ENCODE peak calls at places on chromosomes 16 and 17, in eight cellular contexts. Q is AG04450; D is activated CD8-positive, alpha-beta memory T cell treated with anti-CD3 and anti-CD28 coated beads, Interleukin-2, amount 50 U/mL, for 4 hours; J is stomach; S is heart right ventricle; C is stimulated activated naive CD8-positive, alpha-beta T cell treated with anti-CD3 and anti-CD28 coated beads, Interleukin-15, amount 100 ng/mL, for 72 hours; T is naive thymus-derived CD8-positive, alpha-beta T cell; H is NCI-H1694. A is an unnamed sample.

GRCh38 chr17:53570731-53571130 is 252.0 kb upstream of the KIF2B start:
- DNase-seq in T (no peak), J (no peak), Q (no peak), D (no peak), S (no peak), C (no peak), H (no peak), A (no peak)

GRCh38 chr16:28090646-28091377 is 27.3 kb upstream of the GSG1L start:
- DNase-seq in T (no peak), Q (no peak), C (no peak), S (no peak), H (no peak), D (no peak), J (no peak), A (no peak)

GRCh38 chr17:82940226-82941020 is 100.6 kb upstream of the ZNF750 start:
- DNase-seq in S (no peak), T (no peak), Q (no peak), J (no peak), C (no peak), H (no peak), D (peak; percentile 12), A (no peak)

GRCh38 chr16:49698931-49699715 is 156.8 kb downstream of the ZNF423 start:
- DNase-seq in C (no peak), J (no peak), T (no peak), Q (no peak), H (no peak), D (no peak), S (peak; percentile 72), A (no peak)

GRCh38 chr16:66121466-66121865 is 245.0 kb upstream of the CDH5 start:
- DNase-seq in J (no peak), H (no peak), T (no peak), S (no peak), Q (no peak), D (no peak), C (no peak), A (no peak)

GRCh38 chr16:54236761-54237160 is 49.8 kb downstream of the IRX3 start:
- DNase-seq in D (no peak), C (no peak), J (no peak), Q (no peak), H (no peak), S (no peak), T (no peak), A (no peak)

GRCh38 chr16:85800321-85800669 is 800 bp downstream of the COX4I1 start:
- DNase-seq in Q (no peak), T (no peak), S (no peak), D (peak; percentile 36), H (no peak), J (no peak), C (no peak), A (no peak)

GRCh38 chr17:48605409-48605864 is 651 bp upstream of the HOXB6 start:
- DNase-seq in S (no peak), C (no peak), H (no peak), T (no peak), Q (no peak), J (no peak), D (no peak), A (no peak)

GRCh38 chr17:45405250-45406086 is 27.2 kb downstream of the ARHGAP27 start:
- DNase-seq in C (no peak), Q (no peak), S (no peak), D (no peak), T (no peak), H (no peak), J (no peak), A (no peak)

GRCh38 chr17:17416007-17416399 is 60.8 kb upstream of the MED9 start:
- DNase-seq in H (peak; percentile 74), C (peak; percentile 53), Q (no peak), S (no peak), T (no peak), D (no peak), J (no peak), A (no peak)

GRCh38 chr17:30958187-30958586 is 12.7 kb upstream of the RNF135 start:
- DNase-seq in C (no peak), J (no peak), S (no peak), T (no peak), H (no peak), D (no peak), Q (no peak), A (no peak)

GRCh38 chr17:80780381-80781187 is 211.1 kb upstream of the CHMP6 start:
- DNase-seq in H (no peak), J (no peak), Q (no peak), D (no peak), T (no peak), S (no peak), C (peak; percentile 54), A (no peak)

GRCh38 chr16:69181-69580 is 3.2 kb downstream of the RHBDF1 start:
- DNase-seq in D (no peak), S (no peak), Q (no peak), C (no peak), H (no peak), J (no peak), T (no peak), A (no peak)

GRCh38 chr17:56939869-56940484 is 20.9 kb downstream of the COIL start:
- DNase-seq in Q (peak; percentile 20), J (no peak), S (no peak), D (no peak), T (no peak), C (no peak), H (peak; percentile 92), A (no peak)

GRCh38 chr17:1272701-1273100 is 2.5 kb downstream of the BHLHA9 start:
- DNase-seq in S (no peak), Q (no peak), H (no peak), T (no peak), J (no peak), C (no peak), D (no peak), A (no peak)

GRCh38 chr17:69477900-69478266 is 63.4 kb downstream of the MAP2K6 start:
- DNase-seq in D (no peak), Q (no peak), J (no peak), C (no peak), T (no peak), S (no peak), H (no peak), A (no peak)

GRCh38 chr16:84532299-84532724 is 27.9 kb upstream of the MEAK7 start:
- DNase-seq in J (no peak), H (no peak), T (no peak), D (no peak), S (peak; percentile 62), Q (peak; percentile 94), C (no peak), A (no peak)

GRCh38 chr16:31868701-31869167 is 4.9 kb upstream of the ZNF267 start:
- DNase-seq in D (peak; percentile 81), S (peak; percentile 82), J (peak; percentile 89), C (peak; percentile 81), Q (peak; percentile 26), H (peak; percentile 65), T (peak; percentile 61), A (peak; percentile 22)

GRCh38 chr16:89822188-89823086 is 5.8 kb upstream of the SPIRE2 start:
- DNase-seq in D (no peak), C (no peak), J (no peak), Q (no peak), S (no peak), T (no peak), H (no peak), A (no peak)

GRCh38 chr17:53627511-53627910 is 195.2 kb upstream of the KIF2B start:
- DNase-seq in S (no peak), Q (no peak), C (no peak), J (no peak), D (no peak), H (no peak), T (no peak), A (no peak)

GRCh38 chr16:28260193-28260592 is 32.1 kb upstream of the SBK1 start:
- DNase-seq in J (no peak), T (no peak), D (no peak), C (no peak), H (no peak), Q (no peak), S (peak; percentile 47), A (no peak)

GRCh38 chr17:81683208-81683583 is 401 bp downstream of the ARL16 start:
- DNase-seq in D (no peak), S (no peak), J (no peak), Q (no peak), T (no peak), H (no peak), C (no peak), A (no peak)

GRCh38 chr17:57552114-57552601 is 192.9 kb downstream of the CCDC182 start:
- DNase-seq in S (peak; percentile 37), T (peak; percentile 10), C (peak; percentile 28), J (no peak), Q (no peak), D (peak; percentile 29), H (peak; percentile 88), A (peak; percentile 52)

GRCh38 chr16:71883193-71883848 is 661 bp downstream of the ZNF821 start:
- DNase-seq in S (peak; percentile 46), C (peak; percentile 54), T (peak; percentile 45), J (no peak), D (peak; percentile 76), Q (no peak), H (no peak), A (peak; percentile 74)

GRCh38 chr16:50845296-50845695 is 103.4 kb downstream of the CYLD start:
- DNase-seq in Q (no peak), H (no peak), C (no peak), D (no peak), T (no peak), S (no peak), J (no peak), A (no peak)

GRCh38 chr17:61009619-61010018 is 332.0 kb downstream of the BCAS3 start:
- DNase-seq in D (no peak), C (no peak), H (peak; percentile 18), T (no peak), S (peak; percentile 34), Q (no peak), J (no peak), A (no peak)

GRCh38 chr17:17716837-17717523 is 35.7 kb downstream of the RAI1 start:
- DNase-seq in T (no peak), J (no peak), D (no peak), C (no peak), Q (no peak), S (no peak), H (no peak), A (no peak)

GRCh38 chr17:2547176-2547575 is 35.5 kb upstream of the METTL16 start:
- DNase-seq in H (no peak), D (no peak), S (no peak), Q (no peak), C (no peak), J (no peak), T (no peak), A (no peak)